ENCODE peak calls at places on chromosome 22, in eight cellular contexts. K, S, E, I, Z, U, Q and A are unnamed samples.

GRCh38 chr22:46114518-46115387 is 35.6 kb upstream of the PPARA start:
- DNase-seq in K (no peak), S (no peak), E (no peak), I (no peak), Z (no peak), U (no peak), Q (no peak), A (no peak)

GRCh38 chr22:21947040-21948014 is 5.3 kb downstream of the PPM1F start:
- DNase-seq in K (peak), S (no peak), E (no peak), I (peak), Z (no peak), U (peak), Q (no peak), A (peak)

GRCh38 chr22:42365942-42366660 is 66.1 kb downstream of the NFAM1 start:
- DNase-seq in K (no peak), S (no peak), E (no peak), I (no peak), Z (no peak), U (no peak), Q (no peak), A (no peak)

GRCh38 chr22:38700271-38700788 is 413 bp downstream of the JOSD1 start:
- DNase-seq in K (peak), S (no peak), E (no peak), I (peak), Z (no peak), U (no peak), Q (peak), A (peak)

GRCh38 chr22:35326854-35327562 is 27.3 kb downstream of the TOM1 start:
- DNase-seq in K (no peak), S (no peak), E (no peak), I (no peak), Z (no peak), U (no peak), Q (no peak), A (no peak)

GRCh38 chr22:23154461-23154860 is 9.2 kb downstream of the RAB36 start:
- DNase-seq in K (no peak), S (no peak), E (no peak), I (no peak), Z (no peak), U (no peak), Q (no peak), A (no peak)

GRCh38 chr22:36196254-36197064 is 5.2 kb downstream of the APOL4 start:
- DNase-seq in K (no peak), S (no peak), E (peak), I (no peak), Z (no peak), U (peak), Q (no peak), A (no peak)

GRCh38 chr22:49295851-49296560 is 531.7 kb downstream of the BRD1 start:
- DNase-seq in K (no peak), S (no peak), E (peak), I (no peak), Z (no peak), U (no peak), Q (no peak), A (no peak)

GRCh38 chr22:47627561-47628253 is 865.3 kb downstream of the TBC1D22A start:
- DNase-seq in K (no peak), S (peak), E (peak), I (peak), Z (no peak), U (no peak), Q (no peak), A (no peak)

GRCh38 chr22:40950888-40951794 is at the start of gene RBX1:
- DNase-seq in K (peak), S (peak), E (peak), I (peak), Z (peak), U (peak), Q (peak), A (peak)

GRCh38 chr22:21991309-21991596 is 8.7 kb upstream of the TOP3B start:
- DNase-seq in K (no peak), S (no peak), E (no peak), I (no peak), Z (no peak), U (no peak), Q (no peak), A (no peak)

GRCh38 chr22:24550028-24550901 is 4.7 kb downstream of the GUCD1 start:
- DNase-seq in K (peak), S (no peak), E (no peak), I (no peak), Z (peak), U (no peak), Q (peak), A (no peak)

GRCh38 chr22:33723915-33724314 is 196.4 kb downstream of the LARGE1 start:
- DNase-seq in K (no peak), S (no peak), E (no peak), I (no peak), Z (no peak), U (no peak), Q (no peak), A (no peak)

GRCh38 chr22:45572444-45572843 is 69.8 kb downstream of the FBLN1 start:
- DNase-seq in K (no peak), S (no peak), E (no peak), I (peak), Z (no peak), U (no peak), Q (no peak), A (peak)

GRCh38 chr22:43289551-43289963 is 53.6 kb downstream of the SCUBE1 start:
- DNase-seq in K (peak), S (no peak), E (no peak), I (no peak), Z (no peak), U (peak), Q (no peak), A (peak)

GRCh38 chr22:25359601-25360261 is 140.3 kb downstream of the CRYBB2 start:
- DNase-seq in K (no peak), S (no peak), E (no peak), I (no peak), Z (no peak), U (no peak), Q (no peak), A (no peak)

GRCh38 chr22:35601013-35601580 is 16.0 kb downstream of the MB start:
- DNase-seq in K (no peak), S (no peak), E (no peak), I (no peak), Z (no peak), U (no peak), Q (no peak), A (no peak)

GRCh38 chr22:47175761-47176359 is 413.4 kb downstream of the TBC1D22A start:
- DNase-seq in K (no peak), S (no peak), E (peak), I (no peak), Z (no peak), U (no peak), Q (no peak), A (no peak)

DNA sequence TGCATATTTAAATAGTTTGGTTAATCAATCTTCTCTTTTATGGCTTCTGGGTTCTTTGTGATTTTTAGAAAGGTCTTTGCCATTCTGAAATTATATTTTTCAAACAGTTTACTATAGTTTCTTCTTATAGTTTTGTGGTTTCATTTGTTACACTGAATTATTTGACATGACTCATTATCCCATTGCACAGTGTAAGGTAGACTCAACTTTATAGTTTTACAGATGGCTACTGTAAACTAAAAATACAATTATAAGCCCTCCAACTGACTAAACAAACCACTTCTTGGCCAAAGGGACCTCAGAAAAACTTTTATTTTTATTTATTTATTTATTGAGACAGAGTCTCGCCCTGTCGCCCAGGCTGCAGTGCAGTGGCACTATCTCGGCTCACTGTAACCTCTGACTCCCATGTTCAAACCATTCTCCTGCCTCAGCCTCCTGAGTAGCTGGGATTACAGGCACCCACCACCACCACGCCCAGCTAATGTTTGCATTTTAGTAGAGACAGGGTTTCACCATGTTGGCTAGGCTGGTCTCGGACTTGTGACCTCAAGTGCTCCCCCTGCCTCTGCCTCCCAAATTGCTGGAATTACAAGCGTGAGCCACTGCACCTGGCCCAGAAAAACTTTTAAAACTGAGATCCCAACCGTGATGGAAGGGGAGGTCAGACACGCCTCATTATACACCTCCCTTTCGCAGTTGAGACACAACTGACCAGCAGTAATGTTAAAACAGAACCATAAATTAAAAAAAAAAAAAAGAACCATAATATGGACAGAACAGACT is 14.1 kb upstream of the RAC2 start:
- DNase-seq in K (no peak), S (no peak), E (no peak), I (peak), Z (no peak), U (peak), Q (no peak), A (no peak)
- TF ChIP-seq CTCF in K (no peak), S (no peak), E (no peak), I (no peak), Z (no peak), U (no peak), Q (no peak), A (no peak)

GRCh38 chr22:37225481-37225880 is 13.2 kb upstream of the SSTR3 start:
- DNase-seq in K (no peak), S (no peak), E (no peak), I (no peak), Z (no peak), U (no peak), Q (no peak), A (no peak)

GRCh38 chr22:37222440-37222971 is 10.2 kb upstream of the SSTR3 start:
- DNase-seq in K (no peak), S (no peak), E (no peak), I (no peak), Z (no peak), U (no peak), Q (no peak), A (no peak)

GRCh38 chr22:37226087-37226486 is 13.8 kb upstream of the SSTR3 start:
- DNase-seq in K (no peak), S (no peak), E (no peak), I (no peak), Z (no peak), U (no peak), Q (no peak), A (no peak)

GRCh38 chr22:37224757-37225420 is 12.6 kb upstream of the SSTR3 start:
- DNase-seq in K (no peak), S (no peak), E (no peak), I (no peak), Z (no peak), U (no peak), Q (no peak), A (no peak)

DNA sequence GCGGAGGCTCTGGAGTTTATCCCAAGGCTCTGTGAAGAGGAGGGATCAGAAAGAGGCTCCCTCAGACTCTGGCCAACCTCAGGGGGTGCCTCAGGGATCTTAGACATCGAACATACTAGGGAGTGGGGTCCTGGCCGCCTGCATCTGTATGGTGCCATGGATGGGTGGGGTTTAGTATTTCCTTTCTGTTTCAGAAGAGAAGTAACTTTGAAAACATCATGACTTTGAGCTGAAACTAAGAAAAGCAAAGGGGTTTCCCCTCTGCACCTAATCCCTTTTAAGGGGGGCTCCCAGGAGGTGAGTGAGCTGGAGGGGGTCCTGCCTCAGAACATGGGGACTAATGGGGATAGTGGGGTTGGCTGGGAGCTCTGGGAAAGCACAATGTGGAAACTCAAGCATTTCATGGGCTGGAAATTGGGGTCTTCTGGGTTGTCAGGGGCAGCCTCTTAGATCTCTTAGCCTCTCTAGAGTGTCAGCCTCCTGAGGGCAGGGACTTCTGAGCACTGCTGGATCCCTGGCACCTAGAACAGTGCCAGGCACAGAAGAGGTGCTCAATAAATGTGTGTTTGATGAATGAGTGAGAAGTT is 11.8 kb upstream of the SSTR3 start:
- DNase-seq in K (no peak), S (no peak), E (no peak), I (no peak), Z (no peak), U (no peak), Q (no peak), A (no peak)
- H3K4me3 ChIP-seq in K (no peak), S (no peak), E (no peak), I (no peak), Z (no peak), U (no peak), Q (no peak), A (no peak)

GRCh38 chr22:29205598-29206371 is at the start of gene EMID1:
- DNase-seq in K (peak), S (no peak), E (no peak), I (peak), Z (no peak), U (peak), Q (peak), A (peak)
- TF ChIP-seq CTCF in K (no peak), S (no peak), E (no peak), I (no peak), Z (no peak), U (peak), Q (no peak), A (peak)

GRCh38 chr22:50304528-50305392 is 2.7 kb downstream of the PLXNB2 start:
- DNase-seq in K (peak), S (no peak), E (no peak), I (peak), Z (no peak), U (no peak), Q (peak), A (no peak)
- H3K4me3 ChIP-seq in K (no peak), S (peak), E (no peak), I (peak), Z (peak), U (peak), Q (no peak), A (peak)

GRCh38 chr22:30245985-30246901 is at the start of gene LIF:
- DNase-seq in K (peak), S (no peak), E (no peak), I (no peak), Z (no peak), U (peak), Q (no peak), A (peak)
- TF ChIP-seq CTCF in K (peak), S (no peak), E (no peak), I (no peak), Z (no peak), U (peak), Q (no peak), A (no peak)

GRCh38 chr22:39839198-39839597 is 54.4 kb downstream of the ENTHD1 start:
- DNase-seq in K (no peak), S (no peak), E (no peak), I (no peak), Z (no peak), U (no peak), Q (no peak), A (no peak)
- H3K4me3 ChIP-seq in K (no peak), S (no peak), E (no peak), I (no peak), Z (no peak), U (no peak), Q (no peak), A (no peak)

GRCh38 chr22:31399211-31400022 is at the start of gene DRG1:
- DNase-seq in K (peak), S (peak), E (peak), I (peak), Z (peak), U (peak), Q (peak), A (peak)
- TF ChIP-seq CTCF in K (no peak), S (no peak), E (no peak), I (no peak), Z (no peak), U (no peak), Q (no peak), A (no peak)

DNA sequence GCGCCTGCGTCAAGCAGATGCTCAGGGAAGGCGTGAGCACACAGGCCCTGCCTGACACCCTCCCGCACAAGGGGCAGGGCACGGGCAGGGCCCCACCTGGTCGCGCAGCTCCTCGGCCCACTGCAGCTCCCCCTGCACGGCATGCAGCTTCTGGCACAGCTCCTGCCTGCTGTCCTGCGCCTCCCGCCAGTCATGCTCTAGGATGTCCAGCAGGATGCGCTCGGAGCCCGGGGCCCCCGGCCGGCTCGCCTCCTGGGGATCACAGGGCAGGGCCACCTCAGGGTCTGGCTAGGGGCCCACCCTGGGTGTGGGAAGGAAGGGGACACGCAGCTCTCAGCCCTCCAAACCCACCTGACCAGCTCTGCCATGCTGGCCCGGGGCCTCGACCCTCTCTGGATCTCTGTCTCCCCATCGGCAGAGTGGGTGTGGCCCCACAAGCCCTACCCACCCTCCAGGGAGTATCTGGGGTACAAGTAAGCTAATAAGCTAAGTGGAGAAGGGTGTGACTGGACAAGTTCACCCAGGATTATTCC is 10.7 kb downstream of the CARD10 start:
- DNase-seq in K (no peak), S (no peak), E (no peak), I (no peak), Z (no peak), U (no peak), Q (peak), A (no peak)
- H3K4me3 ChIP-seq in K (no peak), S (no peak), E (no peak), I (no peak), Z (no peak), U (no peak), Q (no peak), A (no peak)

GRCh38 chr22:19972652-19973550 is 31.3 kb upstream of the TXNRD2 start:
- DNase-seq in K (no peak), S (no peak), E (no peak), I (no peak), Z (no peak), U (no peak), Q (no peak), A (no peak)

GRCh38 chr22:19970479-19971275 is 29.1 kb upstream of the TXNRD2 start:
- DNase-seq in K (peak), S (no peak), E (peak), I (peak), Z (no peak), U (peak), Q (peak), A (peak)

GRCh38 chr22:19972251-19972650 is 30.6 kb upstream of the TXNRD2 start:
- DNase-seq in K (no peak), S (no peak), E (no peak), I (no peak), Z (no peak), U (no peak), Q (no peak), A (no peak)

GRCh38 chr22:19970031-19970478 is 28.4 kb upstream of the TXNRD2 start:
- DNase-seq in K (no peak), S (no peak), E (no peak), I (no peak), Z (no peak), U (no peak), Q (no peak), A (no peak)

DNA sequence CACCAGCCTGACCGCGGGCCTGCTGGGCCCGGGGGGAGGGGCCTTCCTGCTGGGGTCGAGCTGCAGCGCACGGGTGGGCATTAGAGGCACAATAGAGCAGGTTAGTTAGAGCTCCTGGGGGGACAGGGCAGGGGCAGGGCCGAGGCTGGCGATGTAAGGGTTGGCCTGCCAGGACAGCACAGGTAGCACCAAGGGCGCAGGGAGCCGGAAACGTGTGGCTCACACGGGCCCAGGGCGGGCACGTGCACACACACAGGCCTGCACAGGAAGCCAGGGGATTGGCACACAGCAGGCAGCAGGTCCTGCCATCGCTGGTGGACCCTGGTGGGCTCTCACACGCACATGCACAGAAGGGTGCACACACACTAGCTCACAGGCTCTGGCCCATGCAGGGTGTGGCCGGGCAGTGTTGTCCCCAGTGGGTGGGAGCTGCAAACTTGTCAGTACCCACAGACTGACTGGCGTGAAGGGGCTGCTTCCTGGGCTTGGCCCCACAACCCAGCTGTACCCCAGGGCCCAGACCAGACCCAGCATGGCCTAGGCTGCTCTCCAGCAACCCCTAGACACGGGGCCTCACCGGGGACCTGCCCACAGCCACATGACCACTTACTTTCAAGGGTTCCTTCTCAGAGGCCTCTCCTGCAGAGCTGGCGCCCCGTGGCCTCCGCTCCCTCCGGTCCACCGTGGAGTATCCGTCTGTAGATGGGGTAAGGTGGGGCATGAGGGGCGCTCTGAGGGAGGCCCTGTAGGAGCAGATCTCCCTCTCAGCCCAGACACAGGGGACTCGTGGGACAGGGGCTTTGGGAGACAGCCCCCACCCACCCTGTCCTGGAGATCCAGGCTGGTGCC is 29.9 kb upstream of the TXNRD2 start:
- DNase-seq in K (no peak), S (no peak), E (no peak), I (no peak), Z (no peak), U (no peak), Q (no peak), A (no peak)
- TF ChIP-seq CTCF in K (no peak), S (no peak), E (no peak), I (no peak), Z (no peak), U (no peak), Q (no peak), A (no peak)

GRCh38 chr22:17369553-17370035 is 334 bp downstream of the CECR2 start:
- DNase-seq in K (peak), S (no peak), E (no peak), I (no peak), Z (no peak), U (no peak), Q (peak), A (no peak)
- H3K4me3 ChIP-seq in K (peak), S (peak), E (peak), I (no peak), Z (peak), U (no peak), Q (no peak), A (no peak)